ENCODE peak calls at places on chromosomes 16 and 17, in four cellular contexts. E, H, R and M are unnamed samples.

GRCh38 chr17:62892870-62893338 is 73.1 kb upstream of the TANC2 start:
- DNase-seq in E (no peak), R (peak; percentile 20), H (no peak), M (no peak)

GRCh38 chr17:35766903-35767510 is 6.3 kb downstream of the C17orf50 start:
- DNase-seq in R (no peak), H (peak; percentile 35), E (no peak), M (peak; percentile 81)

GRCh38 chr17:83160443-83161297 is 81.3 kb downstream of the METRNL start:
- DNase-seq in R (no peak), E (no peak), H (no peak), M (peak; percentile 19)

GRCh38 chr16:67238806-67239470 is 8.3 kb downstream of the FHOD1 start:
- DNase-seq in E (no peak), H (no peak), R (no peak), M (no peak)

GRCh38 chr17:79997004-79997673 is 38.5 kb downstream of the TBC1D16 start:
- DNase-seq in R (no peak), H (no peak), E (no peak), M (no peak)

GRCh38 chr17:66423436-66423922 is 121.1 kb downstream of the PRKCA start:
- DNase-seq in R (no peak), E (no peak), H (no peak), M (no peak)

GRCh38 chr17:6472517-6472916 is 28.3 kb downstream of the PIMREG start:
- DNase-seq in R (no peak), E (no peak), H (no peak), M (no peak)

GRCh38 chr17:50482516-50482915 is 3.9 kb downstream of the RSAD1 start:
- DNase-seq in E (peak; percentile 88), H (peak; percentile 62), R (peak; percentile 96), M (peak; percentile 88)

GRCh38 chr17:2871205-2871604 is 75.0 kb downstream of the RAP1GAP2 start:
- DNase-seq in H (no peak), R (no peak), E (peak; percentile 81), M (no peak)

GRCh38 chr16:106623-107324 is 28.7 kb downstream of the MPG start:
- DNase-seq in E (peak; percentile 50), R (peak; percentile 66), H (peak; percentile 55), M (peak; percentile 79)

GRCh38 chr17:80362428-80363119 is 52.4 kb upstream of the ENDOV start:
- DNase-seq in R (no peak), E (no peak), H (peak; percentile 23), M (no peak)

GRCh38 chr17:57697891-57698708 is 47.0 kb downstream of the CCDC182 start:
- DNase-seq in H (no peak), E (no peak), R (peak; percentile 59), M (no peak)

GRCh38 chr17:6101706-6102105 is 31.5 kb downstream of the WSCD1 start:
- DNase-seq in R (no peak), H (no peak), E (no peak), M (no peak)

GRCh38 chr17:63304704-63305261 is 141.3 kb downstream of the CYB561 start:
- DNase-seq in R (no peak), H (no peak), E (no peak), M (no peak)

DNA sequence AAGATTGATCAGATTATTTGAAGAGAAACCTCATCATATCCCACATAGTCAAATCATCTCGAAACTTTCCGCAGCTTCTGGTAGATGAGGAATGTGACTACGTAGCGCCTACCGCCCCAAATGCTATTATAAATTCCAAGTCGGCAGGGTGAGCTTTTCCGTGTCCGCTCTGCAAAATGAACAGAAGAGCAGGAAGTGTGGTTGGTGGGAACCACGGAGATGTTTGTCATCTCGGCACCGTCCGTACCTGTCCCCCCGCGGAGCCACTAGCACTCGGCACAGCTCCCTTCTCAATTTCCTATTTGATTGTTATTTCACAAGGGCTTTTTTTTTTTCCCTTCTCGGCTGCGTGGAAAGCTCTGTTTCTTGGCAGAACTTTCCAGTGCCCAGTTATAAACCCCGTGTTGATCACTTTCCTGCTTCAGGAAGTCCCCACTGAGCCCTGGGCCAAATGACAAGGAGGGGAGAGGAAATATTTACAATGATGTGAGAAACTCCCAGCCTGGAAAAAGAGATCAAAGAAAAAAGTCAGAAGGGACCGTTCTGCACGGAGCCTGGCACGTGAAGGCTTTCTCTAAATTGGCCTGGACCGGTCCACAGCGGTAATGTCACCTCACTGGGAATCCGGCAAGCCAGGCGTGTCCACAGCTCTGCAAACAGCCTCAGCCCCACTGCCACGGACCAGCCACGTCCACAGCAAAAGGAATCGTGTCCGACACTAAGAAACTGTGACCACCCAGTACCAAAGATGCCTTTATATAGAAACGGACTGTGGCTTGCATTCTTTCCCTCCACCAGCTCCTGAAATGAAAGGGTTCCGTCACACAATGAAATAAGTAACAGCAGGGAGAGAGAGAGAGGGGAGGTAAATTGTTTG is 65.0 kb downstream of the MRM3 start:
- DNase-seq in H (no peak), E (no peak), R (no peak), M (no peak)
- TF ChIP-seq FOXJ3 in H (no peak), E (no peak), R (no peak), M (no peak)

GRCh38 chr16:82726306-82726705 is 99.5 kb downstream of the CDH13 start:
- DNase-seq in E (no peak), H (no peak), R (no peak), M (no peak)
- TF ChIP-seq FOXJ3 in E (no peak), H (no peak), R (no peak), M (no peak)

GRCh38 chr17:17682293-17682736 is 1.1 kb downstream of the RAI1 start:
- DNase-seq in H (peak; percentile 66), R (no peak), E (no peak), M (peak; percentile 74)

GRCh38 chr17:17685775-17686291 is 4.6 kb downstream of the RAI1 start:
- DNase-seq in R (no peak), H (no peak), E (no peak), M (peak; percentile 65)

GRCh38 chr17:17683710-17684365 is 2.6 kb downstream of the RAI1 start:
- DNase-seq in R (no peak), H (no peak), E (no peak), M (no peak)

GRCh38 chr17:17682737-17683675 is 1.7 kb downstream of the RAI1 start:
- DNase-seq in H (peak; percentile 27), R (no peak), E (peak; percentile 59), M (peak; percentile 83)

DNA sequence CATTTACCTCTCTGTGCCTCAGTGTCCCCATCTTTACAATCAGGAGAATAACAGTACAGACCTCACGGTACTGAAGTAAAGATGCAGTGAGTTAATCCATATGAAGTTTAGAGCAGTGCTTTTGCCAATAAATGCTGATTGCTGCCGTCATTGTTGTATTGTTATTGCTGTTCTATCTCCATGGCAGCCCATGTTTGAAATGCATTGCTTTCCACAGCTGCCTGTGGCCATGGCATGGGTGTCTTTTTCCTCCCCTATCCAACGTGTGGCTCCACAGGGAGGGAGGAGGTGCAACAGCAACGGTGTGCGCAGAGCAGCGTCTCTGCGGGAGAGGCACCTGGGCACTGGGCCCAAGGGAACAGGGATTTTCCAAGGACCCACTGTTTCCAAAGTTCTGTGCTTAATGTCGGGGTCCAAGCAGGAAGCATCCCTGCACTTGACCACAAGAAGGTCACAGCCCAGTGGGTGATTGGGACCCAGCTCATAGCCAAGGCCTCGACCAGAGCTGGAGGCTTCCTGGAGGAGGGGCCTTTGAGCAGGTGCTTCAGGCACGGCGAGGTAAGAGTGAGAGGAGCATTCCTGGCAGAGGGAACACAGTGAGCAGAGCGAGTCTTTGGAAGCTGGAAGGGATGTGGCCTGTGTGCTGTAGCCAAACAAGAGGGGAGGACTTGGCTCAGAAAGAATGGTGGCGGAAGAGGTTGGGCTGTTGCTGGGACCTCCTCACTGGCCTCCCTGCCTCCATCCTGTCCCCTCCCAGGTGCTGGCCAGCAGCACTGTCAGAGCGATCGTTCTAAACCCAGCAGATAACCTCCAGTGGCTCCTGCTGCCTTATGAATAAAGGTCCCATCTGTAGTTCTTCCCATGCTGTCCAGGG is 3.9 kb downstream of the RAI1 start:
- DNase-seq in R (no peak), H (no peak), E (no peak), M (peak; percentile 34)
- TF ChIP-seq FOXJ3 in R (no peak), H (no peak), E (no peak), M (no peak)

DNA sequence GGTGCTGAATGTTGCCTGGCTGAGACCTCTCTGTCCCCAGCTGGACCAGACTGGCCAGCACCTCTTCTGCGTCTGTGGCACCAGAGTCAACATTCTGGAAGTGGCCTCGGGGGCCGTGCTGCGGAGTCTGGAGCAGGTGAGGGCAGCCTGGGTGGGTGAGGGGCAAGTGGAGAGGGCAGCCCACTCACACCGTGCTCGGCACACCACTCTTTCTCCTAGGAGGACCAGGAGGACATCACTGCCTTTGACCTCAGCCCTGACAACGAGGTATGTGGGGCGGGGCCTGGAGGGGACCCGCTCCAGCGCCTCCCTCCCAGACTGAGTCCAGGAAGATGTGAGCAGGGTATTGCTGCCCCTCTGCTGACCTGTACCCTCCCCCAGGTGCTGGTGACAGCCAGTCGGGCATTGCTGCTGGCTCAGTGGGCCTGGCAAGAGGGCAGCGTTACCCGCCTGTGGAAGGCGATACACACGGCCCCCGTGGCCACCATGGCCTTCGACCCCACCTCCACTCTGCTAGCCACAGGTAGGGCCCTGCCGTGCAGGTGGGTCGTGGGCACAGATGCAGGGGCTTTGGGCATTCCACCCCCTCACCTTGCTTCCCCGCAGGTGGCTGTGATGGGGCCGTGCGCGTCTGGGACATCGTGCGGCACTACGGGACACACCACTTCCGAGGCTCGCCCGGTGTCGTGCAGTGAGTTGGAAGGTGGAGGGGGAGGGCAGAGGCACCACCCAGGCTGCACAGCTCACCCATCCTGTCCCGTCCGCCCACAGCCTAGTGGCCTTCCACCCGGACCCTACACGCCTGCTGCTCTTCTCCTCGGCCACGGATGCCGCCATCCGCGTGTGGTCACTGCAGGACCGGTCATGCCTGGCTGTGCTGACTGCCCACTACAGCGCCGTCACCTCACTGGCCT is 2.6 kb downstream of the TBL3 start:
- DNase-seq in E (no peak), R (no peak), H (no peak), M (no peak)
- TF ChIP-seq FOXJ3 in E (no peak), R (no peak), H (no peak), M (no peak)

GRCh38 chr17:76009447-76009846 is 8.8 kb downstream of the CDK3 start:
- DNase-seq in R (no peak), E (no peak), H (no peak), M (no peak)
- TF ChIP-seq FOXJ3 in R (no peak), E (no peak), H (no peak), M (no peak)

GRCh38 chr16:50627419-50627818 is 53.7 kb downstream of the SNX20 start:
- DNase-seq in E (peak; percentile 42), R (no peak), H (no peak), M (peak; percentile 42)
- TF ChIP-seq FOXJ3 in E (no peak), R (no peak), H (no peak), M (no peak)

DNA sequence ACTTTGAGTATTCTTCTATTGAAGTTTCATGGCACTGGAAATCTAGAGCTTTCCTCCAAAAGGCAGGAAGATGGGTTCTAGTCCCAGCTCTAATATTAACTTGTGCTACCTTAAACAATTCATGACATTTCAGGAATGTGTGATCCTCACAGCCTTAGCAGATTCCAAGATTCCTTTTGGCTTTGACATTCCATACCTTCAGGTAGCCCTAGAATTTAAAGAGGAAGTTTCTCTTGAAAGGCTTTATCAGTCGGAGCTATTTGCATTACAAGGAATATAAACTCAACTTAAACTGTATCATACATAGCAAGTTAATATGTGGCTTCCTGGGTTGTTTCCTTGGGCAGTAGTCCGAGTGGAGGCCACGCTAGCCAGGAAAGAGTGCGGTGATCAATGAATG is 330.0 kb downstream of the SHISA9 start:
- DNase-seq in E (no peak), R (no peak), H (no peak), M (no peak)
- TF ChIP-seq FOXJ3 in E (no peak), R (no peak), H (no peak), M (no peak)

GRCh38 chr17:38877130-38877851 is 7.4 kb downstream of the LASP1 start:
- DNase-seq in R (no peak), E (peak; percentile 42), H (no peak), M (no peak)
- TF ChIP-seq FOXJ3 in R (no peak), E (no peak), H (no peak), M (no peak)